ENCODE peak calls at places on chromosomes 3 and 15, in four cellular contexts. O is PC-3, D is heart right ventricle, I is PC-9. S is an unnamed sample.

GRCh38 chr3:192188218-192188835 is 539.0 kb downstream of the FGF12 start:
- DNase-seq in O (peak; percentile 71), D (peak; percentile 19), I (peak; percentile 55), S (peak; percentile 26)

GRCh38 chr3:184491011-184491576 is 70.5 kb upstream of the EPHB3 start:
- DNase-seq in O (peak; percentile 81), D (no peak), I (no peak), S (no peak)

GRCh38 chr3:71726106-71726505 is 904 bp upstream of the EIF4E3 start:
- DNase-seq in O (no peak), D (no peak), I (no peak), S (no peak)

GRCh38 chr15:51752918-51753317 is 1.5 kb downstream of the TMOD2 start:
- DNase-seq in O (no peak), D (no peak), I (no peak), S (no peak)

GRCh38 chr3:188296761-188297689 is 143.1 kb downstream of the LPP start:
- DNase-seq in O (peak; percentile 85), D (no peak), I (peak; percentile 89), S (peak; percentile 42)

GRCh38 chr3:193719735-193720134 is 126.7 kb downstream of the OPA1 start:
- DNase-seq in O (no peak), D (no peak), I (no peak), S (no peak)

GRCh38 chr3:73786346-73786807 is 161.6 kb upstream of the PDZRN3 start:
- DNase-seq in O (peak; percentile 1), D (peak; percentile 17), I (no peak), S (peak; percentile 30)

GRCh38 chr15:39582286-39582976 is 1.6 kb downstream of the THBS1 start:
- DNase-seq in O (peak; percentile 17), D (no peak), I (no peak), S (no peak)

GRCh38 chr3:53109822-53110771 is 20.1 kb downstream of the RFT1 start:
- DNase-seq in O (peak; percentile 65), D (no peak), I (no peak), S (peak; percentile 25)

GRCh38 chr3:192933779-192934456 is 16.3 kb upstream of the MB21D2 start:
- DNase-seq in O (peak; percentile 29), D (no peak), I (no peak), S (no peak)

GRCh38 chr3:111531446-111531845 is 10.6 kb upstream of the CD96 start:
- DNase-seq in O (peak; percentile 23), D (no peak), I (no peak), S (no peak)

GRCh38 chr15:25091421-25092158 is 136.8 kb downstream of the SNRPN start:
- DNase-seq in O (no peak), D (no peak), I (no peak), S (no peak)

GRCh38 chr3:116140100-116140689 is 305.1 kb downstream of the LSAMP start:
- DNase-seq in O (peak; percentile 74), D (no peak), I (no peak), S (peak; percentile 19)

GRCh38 chr15:58517252-58517681 is 85.5 kb downstream of the LIPC start:
- DNase-seq in O (no peak), D (no peak), I (no peak), S (no peak)

GRCh38 chr15:90214553-90215205 is 13.5 kb downstream of the SEMA4B start:
- DNase-seq in O (peak; percentile 48), D (no peak), I (no peak), S (no peak)

GRCh38 chr3:180063783-180064182 is 27.0 kb upstream of the PEX5L start:
- DNase-seq in O (peak; percentile 93), D (no peak), I (peak; percentile 49), S (no peak)

GRCh38 chr3:141454906-141455602 is 31.8 kb upstream of the RASA2 start:
- DNase-seq in O (peak; percentile 87), D (no peak), I (peak; percentile 79), S (peak; percentile 87)

GRCh38 chr3:59464187-59464586 is 414.4 kb upstream of the CFAP20DC start:
- DNase-seq in O (no peak), D (no peak), I (no peak), S (peak; percentile 4)

GRCh38 chr3:156615592-156616173 is 58.7 kb upstream of the TIPARP start:
- DNase-seq in O (peak; percentile 45), D (no peak), I (peak; percentile 79), S (no peak)

GRCh38 chr3:146501752-146502151 is 32.4 kb upstream of the PLSCR2 start:
- DNase-seq in O (no peak), D (no peak), I (no peak), S (no peak)

GRCh38 chr3:30356901-30357753 is 249.3 kb upstream of the TGFBR2 start:
- DNase-seq in O (peak; percentile 93), D (no peak), I (peak; percentile 46), S (peak; percentile 58)

GRCh38 chr3:62467936-62468722 is 94.8 kb upstream of the FEZF2 start:
- DNase-seq in O (no peak), D (no peak), I (no peak), S (no peak)

GRCh38 chr15:100769975-100770340 is 109.7 kb upstream of the ALDH1A3 start:
- DNase-seq in O (no peak), D (no peak), I (no peak), S (no peak)

GRCh38 chr3:56304069-56304468 is 164.2 kb downstream of the ERC2 start:
- DNase-seq in O (no peak), D (no peak), I (no peak), S (no peak)

GRCh38 chr3:44159901-44160300 is 81.8 kb upstream of the TOPAZ1 start:
- DNase-seq in O (no peak), D (no peak), I (no peak), S (no peak)

GRCh38 chr3:176296066-176296597 is 901.1 kb downstream of the TBL1XR1 start:
- DNase-seq in O (no peak), D (no peak), I (no peak), S (no peak)

GRCh38 chr3:52128118-52128683 is 26.0 kb downstream of the POC1A start:
- DNase-seq in O (peak; percentile 92), D (no peak), I (peak; percentile 92), S (peak; percentile 30)

GRCh38 chr15:99454941-99455795 is 110.6 kb upstream of the MEF2A start:
- DNase-seq in O (peak; percentile 88), D (peak; percentile 94), I (peak; percentile 86), S (peak; percentile 97)

GRCh38 chr3:55735976-55736375 is 248.9 kb upstream of the WNT5A start:
- DNase-seq in O (no peak), D (no peak), I (no peak), S (no peak)

GRCh38 chr15:83927704-83928391 is 273.9 kb downstream of the ADAMTSL3 start:
- DNase-seq in O (no peak), D (no peak), I (no peak), S (no peak)

GRCh38 chr3:44125241-44125640 is 116.4 kb upstream of the TOPAZ1 start:
- DNase-seq in O (no peak), D (no peak), I (no peak), S (no peak)

GRCh38 chr3:69364354-69364753 is 21.5 kb downstream of the FRMD4B start:
- DNase-seq in O (peak; percentile 51), D (no peak), I (peak; percentile 45), S (peak; percentile 73)

GRCh38 chr3:128492353-128493220 is at the start of gene GATA2:
- DNase-seq in O (peak; percentile 55), D (no peak), I (no peak), S (no peak)

GRCh38 chr15:36757189-36757814 is 177.9 kb downstream of the CDIN1 start:
- DNase-seq in O (peak; percentile 27), D (no peak), I (no peak), S (no peak)

GRCh38 chr15:73838795-73839565 is 34.4 kb upstream of the TBC1D21 start:
- DNase-seq in O (no peak), D (peak; percentile 81), I (no peak), S (no peak)

GRCh38 chr3:149090907-149091306 is 4.6 kb upstream of the HLTF start:
- DNase-seq in O (no peak), D (no peak), I (no peak), S (no peak)

GRCh38 chr3:188187055-188187454 is 33.1 kb downstream of the LPP start:
- DNase-seq in O (peak; percentile 71), D (no peak), I (peak; percentile 88), S (peak; percentile 26)

DNA sequence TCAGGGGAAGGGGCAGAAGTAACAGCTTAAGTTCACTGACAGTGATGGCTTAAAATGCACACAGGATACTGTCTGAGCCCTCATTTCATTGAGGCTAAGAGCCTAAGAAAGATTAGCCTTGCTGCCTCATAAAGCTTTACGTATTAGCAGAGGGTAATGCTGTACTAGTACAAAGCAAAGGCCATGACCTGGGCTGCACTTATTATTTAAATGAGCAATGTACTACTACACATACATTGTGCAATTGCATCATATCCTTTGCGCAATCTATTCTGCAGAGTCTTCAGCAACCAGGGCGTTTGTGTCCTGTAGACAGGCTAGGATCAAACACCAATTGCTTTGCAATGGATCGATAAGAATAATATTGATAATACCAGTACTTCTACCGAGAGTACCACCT is 221.8 kb downstream of the TPRG1 start:
- DNase-seq in O (peak; percentile 30), D (no peak), I (peak; percentile 49), S (peak; percentile 54)
- H3K27ac ChIP-seq in O (peak overlapping the region; percentile 56), D (no peak overlapping the region), I (peak overlapping the region; percentile 89), S (peak overlapping the region; percentile 100)

DNA sequence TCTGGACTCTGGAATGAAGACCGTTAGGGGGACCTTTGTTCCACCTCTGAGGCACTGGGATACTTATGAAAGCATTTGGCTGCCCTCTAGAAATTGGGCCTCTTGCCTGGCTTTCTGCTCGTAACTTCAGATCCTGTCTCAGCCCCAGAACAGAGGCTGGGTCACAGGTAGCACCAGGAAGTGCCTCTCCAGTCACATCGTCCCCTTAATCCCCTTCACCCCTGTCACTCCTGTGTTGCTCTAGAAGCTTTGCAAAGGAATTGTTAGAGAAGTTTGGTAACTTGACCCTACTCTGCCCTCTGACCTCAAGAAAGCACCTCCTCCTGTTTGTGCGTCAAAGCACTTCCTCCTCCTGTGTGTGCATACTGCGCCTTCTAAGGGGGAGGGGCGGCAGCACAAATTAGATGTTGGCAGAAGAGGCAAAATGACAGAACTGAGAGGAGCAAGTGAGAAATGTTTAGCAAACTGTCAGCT is 76.0 kb downstream of the LARS2 start:
- DNase-seq in O (no peak), D (peak; percentile 30), I (no peak), S (no peak)
- H3K27ac ChIP-seq in O (no peak overlapping the region), D (no peak overlapping the region), I (no peak overlapping the region), S (no peak overlapping the region)

DNA sequence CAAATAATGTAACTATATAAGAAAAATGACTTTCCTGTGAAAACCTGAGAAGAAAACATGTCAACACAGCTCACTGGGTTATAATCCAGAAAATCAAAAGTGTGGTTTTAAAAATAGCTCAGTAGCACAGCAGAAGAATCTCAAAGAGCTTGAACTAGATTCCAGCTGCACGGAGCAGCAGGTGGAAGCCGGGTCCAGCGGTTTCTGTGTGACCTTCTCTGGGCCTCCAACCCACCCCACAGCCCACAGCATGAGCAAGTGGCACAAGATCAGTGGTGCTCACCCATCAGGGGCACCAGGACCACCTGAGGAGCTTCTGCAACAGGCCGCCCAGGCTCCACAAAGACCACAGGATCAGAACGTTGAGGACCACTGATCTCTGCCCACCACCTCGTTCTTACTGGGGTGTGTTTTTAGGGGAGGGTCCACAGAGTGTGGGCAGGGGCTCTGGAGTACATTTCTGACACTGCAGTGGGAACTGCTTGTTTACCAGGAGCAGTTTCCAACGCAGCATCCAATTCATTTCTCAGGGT is 23.2 kb downstream of the SLC41A3 start:
- DNase-seq in O (no peak), D (no peak), I (no peak), S (no peak)
- H3K27ac ChIP-seq in O (no peak overlapping the region), D (no peak overlapping the region), I (no peak overlapping the region), S (no peak overlapping the region)

DNA sequence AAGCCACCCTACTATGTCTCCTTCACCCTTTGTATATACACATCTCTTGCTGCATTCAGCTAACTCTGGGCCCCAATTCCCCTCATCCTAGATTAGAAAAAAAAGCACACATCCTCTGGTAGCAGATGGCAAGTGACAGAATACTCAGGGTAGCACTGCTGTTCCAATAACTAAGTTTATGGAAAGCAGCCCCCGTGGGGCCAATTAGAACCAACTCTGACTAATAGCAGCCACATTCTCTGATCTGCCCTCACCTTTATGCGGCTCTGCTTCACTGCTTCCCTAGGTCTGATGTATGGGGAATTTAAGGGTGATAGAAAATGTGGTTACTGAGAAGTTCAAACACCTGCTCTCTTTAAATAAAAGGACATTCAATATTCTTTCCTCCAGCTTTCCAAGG is 74.9 kb upstream of the SETMAR start:
- DNase-seq in O (no peak), D (no peak), I (no peak), S (no peak)
- H3K27ac ChIP-seq in O (no peak overlapping the region), D (no peak overlapping the region), I (no peak overlapping the region), S (no peak overlapping the region)